ENCODE peak calls at places on chromosomes 5 and 9, in nine cellular contexts. F is A549, M is lung, W is gastrocnemius medialis, T is tibial artery, K is BJ, O is left ventricle myocardium inferior, X is GM10248, P is fibroblast of lung. A is an unnamed sample.

GRCh38 chr9:133505901-133506652 is 18.7 kb downstream of the MYMK start:
- DNase-seq in P (peak), W (no peak), F (no peak), M (peak), T (peak), X (no peak), K (no peak), O (peak), A (no peak)

GRCh38 chr9:128164332-128164885 is 4.3 kb downstream of the BBLN start:
- DNase-seq in W (no peak), F (no peak), P (peak), T (no peak), O (no peak), K (no peak), M (no peak), X (no peak), A (no peak)

GRCh38 chr9:17116400-17116837 is 18.4 kb upstream of the CNTLN start:
- DNase-seq in K (no peak), P (peak), O (no peak), T (no peak), F (peak), M (no peak), X (no peak), W (no peak), A (no peak)

GRCh38 chr9:72586388-72587160 is 65.2 kb downstream of the TMC1 start:
- DNase-seq in O (no peak), P (peak), F (peak), M (peak), X (no peak), T (peak), W (no peak), K (peak), A (no peak)

GRCh38 chr9:133737071-133737773 is 930 bp downstream of the SARDH start:
- DNase-seq in K (no peak), P (no peak), W (no peak), X (no peak), T (no peak), M (no peak), O (no peak), F (no peak), A (no peak)

GRCh38 chr9:109335929-109336328 is 15.1 kb upstream of the EPB41L4B start:
- DNase-seq in T (no peak), W (no peak), M (no peak), K (no peak), P (no peak), O (no peak), F (no peak), X (no peak), A (no peak)

GRCh38 chr5:179618923-179619554 is 4.4 kb downstream of the HNRNPH1 start:
- DNase-seq in X (no peak), M (no peak), T (peak), K (no peak), W (no peak), O (no peak), F (no peak), P (no peak), A (no peak)

GRCh38 chr5:120447706-120448239 is 16.3 kb upstream of the PRR16 start:
- DNase-seq in W (no peak), P (peak), F (no peak), K (no peak), O (no peak), T (no peak), M (no peak), X (no peak), A (no peak)

GRCh38 chr5:91146905-91147600 is 236.1 kb downstream of the ARRDC3 start:
- DNase-seq in K (peak), W (no peak), P (peak), M (no peak), X (no peak), F (no peak), T (no peak), O (no peak), A (no peak)

GRCh38 chr9:126528111-126528510 is 85.6 kb upstream of the LMX1B start:
- DNase-seq in W (no peak), F (no peak), K (no peak), O (no peak), M (no peak), T (no peak), P (no peak), X (no peak), A (no peak)

GRCh38 chr5:110918683-110919082 is 152.8 kb upstream of the TSLP start:
- DNase-seq in P (no peak), F (no peak), M (no peak), T (no peak), W (no peak), K (no peak), X (no peak), O (no peak), A (no peak)

GRCh38 chr5:177479774-177480173 is 6.3 kb upstream of the DBN1 start:
- DNase-seq in M (no peak), K (no peak), X (no peak), P (peak), W (no peak), O (no peak), T (no peak), F (no peak), A (no peak)

GRCh38 chr5:106089073-106089472 is 1581.7 kb downstream of the EFNA5 start:
- DNase-seq in X (no peak), M (no peak), T (no peak), K (no peak), W (no peak), F (no peak), P (no peak), O (no peak), A (no peak)

GRCh38 chr9:34335376-34335775 is 6.0 kb downstream of the NUDT2 start:
- DNase-seq in P (no peak), F (no peak), O (no peak), M (no peak), T (no peak), X (no peak), K (no peak), W (no peak), A (no peak)

GRCh38 chr5:149956685-149957084 is 3.9 kb upstream of the SLC26A2 start:
- DNase-seq in T (no peak), K (peak), X (no peak), F (no peak), P (no peak), O (no peak), M (no peak), W (no peak), A (no peak)

GRCh38 chr5:37641933-37642332 is 197.9 kb downstream of the GDNF start:
- DNase-seq in X (no peak), O (no peak), T (no peak), K (no peak), W (no peak), M (no peak), F (no peak), P (no peak), A (no peak)

GRCh38 chr9:104863180-104863883 is 64.6 kb downstream of the ABCA1 start:
- DNase-seq in W (no peak), X (peak), P (peak), M (no peak), T (peak), K (peak), O (no peak), F (peak), A (peak)

GRCh38 chr5:62578540-62578939 is at the start of gene LRRC70:
- DNase-seq in W (no peak), K (no peak), T (no peak), X (peak), M (no peak), F (peak), O (no peak), P (peak), A (no peak)

GRCh38 chr5:1651971-1652872 is 128.5 kb upstream of the LPCAT1 start:
- DNase-seq in K (no peak), F (no peak), P (no peak), M (no peak), O (no peak), W (no peak), X (no peak), T (no peak), A (no peak)

GRCh38 chr5:98585661-98586310 is 187.7 kb upstream of the RGMB start:
- DNase-seq in X (no peak), K (no peak), W (no peak), F (no peak), T (no peak), P (peak), O (no peak), M (no peak), A (no peak)

GRCh38 chr9:132006657-132007370 is 72.9 kb downstream of the MED27 start:
- DNase-seq in W (no peak), X (peak), F (no peak), O (no peak), T (no peak), K (no peak), M (no peak), P (peak), A (no peak)

GRCh38 chr9:133238851-133239532 is 29.9 kb upstream of the OBP2B start:
- DNase-seq in P (peak), F (peak), O (peak), T (peak), W (no peak), X (peak), K (no peak), M (peak), A (peak)

GRCh38 chr5:54412913-54413312 is 42.6 kb upstream of the HSPB3 start:
- DNase-seq in K (no peak), M (no peak), T (no peak), O (no peak), P (no peak), X (no peak), W (no peak), F (no peak), A (no peak)

GRCh38 chr5:11504083-11504785 is 400.0 kb downstream of the CTNND2 start:
- DNase-seq in O (no peak), P (peak), T (no peak), M (no peak), F (no peak), K (no peak), X (no peak), W (no peak), A (no peak)

GRCh38 chr9:134783699-134784039 is 96.9 kb upstream of the FCN2 start:
- DNase-seq in P (no peak), M (peak), O (peak), X (no peak), F (no peak), W (peak), K (no peak), T (peak), A (no peak)

GRCh38 chr9:134260801-134261200 is 65.5 kb upstream of the RXRA start:
- DNase-seq in X (no peak), K (no peak), T (no peak), W (no peak), F (no peak), O (no peak), P (no peak), M (no peak), A (no peak)

GRCh38 chr5:157955541-157956172 is 96.7 kb upstream of the CLINT1 start:
- DNase-seq in X (no peak), T (no peak), O (no peak), P (peak), F (no peak), W (no peak), M (no peak), K (no peak), A (no peak)

GRCh38 chr5:126449751-126450271 is 26.6 kb downstream of the GRAMD2B start:
- DNase-seq in W (no peak), P (peak), K (no peak), T (no peak), X (peak), M (no peak), O (no peak), F (no peak), A (no peak)

GRCh38 chr5:152505442-152506042 is 100.5 kb upstream of the NMUR2 start:
- DNase-seq in M (peak), F (peak), O (peak), W (peak), K (no peak), T (peak), X (peak), P (peak), A (no peak)
- TF ChIP-seq CTCF in M (peak), F (peak), O (peak), W (no peak), K (peak), T (peak), X (peak), P (peak), A (peak)

DNA sequence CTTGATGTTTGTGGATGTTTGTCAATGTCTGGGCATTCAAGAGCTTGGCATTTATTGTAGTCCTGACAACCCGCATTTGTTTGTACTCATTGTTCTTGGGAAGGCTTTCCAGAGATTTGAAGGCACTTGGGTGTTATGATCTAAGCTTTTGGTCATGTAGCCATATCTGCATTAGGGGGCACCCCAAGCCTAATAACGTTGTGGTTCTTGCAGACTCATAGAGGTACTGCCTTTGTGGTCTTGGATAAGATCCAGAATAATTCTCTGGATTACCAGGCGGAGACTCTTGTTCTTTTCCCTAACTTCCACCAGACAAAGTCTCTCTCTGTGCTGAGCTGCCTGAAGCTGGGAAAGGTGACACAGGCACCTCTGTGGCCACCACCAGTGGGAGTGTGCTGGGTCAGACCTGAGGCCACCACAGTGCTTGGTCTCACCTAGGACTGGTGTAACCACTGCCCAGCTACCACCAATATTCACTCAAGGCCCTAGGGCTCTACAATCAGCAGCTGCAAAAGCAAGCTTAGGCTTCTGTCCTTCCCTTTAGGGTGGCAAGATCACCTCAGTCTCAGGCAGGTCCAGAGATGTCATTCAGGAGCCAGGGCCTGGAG is 144.4 kb upstream of the TAS2R1 start:
- DNase-seq in T (no peak), X (no peak), W (no peak), O (no peak), F (peak), M (no peak), K (no peak), P (peak), A (no peak)
- TF ChIP-seq CTCF in T (no peak), X (no peak), W (no peak), O (peak), F (no peak), M (no peak), K (peak), P (peak), A (peak)

GRCh38 chr9:76161103-76161502 is 233.1 kb downstream of the RFK start:
- DNase-seq in X (no peak), P (no peak), F (no peak), M (no peak), O (no peak), W (no peak), K (no peak), T (no peak), A (no peak)
- TF ChIP-seq CTCF in X (no peak), P (no peak), F (no peak), M (no peak), O (no peak), W (no peak), K (no peak), T (no peak), A (no peak)

GRCh38 chr9:88187631-88188030 is 49.4 kb upstream of the SPATA31C2 start:
- DNase-seq in K (no peak), W (no peak), O (no peak), X (no peak), M (no peak), F (no peak), T (no peak), P (no peak), A (no peak)
- TF ChIP-seq CTCF in K (no peak), W (no peak), O (no peak), X (no peak), M (no peak), F (no peak), T (no peak), P (no peak), A (no peak)

GRCh38 chr9:135961811-135962695 is 880 bp upstream of the UBAC1 start:
- DNase-seq in T (no peak), W (no peak), K (no peak), M (no peak), P (no peak), O (no peak), X (no peak), F (no peak), A (no peak)

GRCh38 chr9:135960328-135961276 is 571 bp downstream of the UBAC1 start:
- DNase-seq in O (no peak), K (no peak), P (no peak), W (no peak), F (no peak), T (no peak), M (no peak), X (no peak), A (no peak)

GRCh38 chr9:135962696-135963307 is 1.6 kb upstream of the UBAC1 start:
- DNase-seq in W (no peak), K (no peak), M (no peak), F (no peak), T (no peak), P (no peak), X (no peak), O (no peak), A (no peak)

GRCh38 chr9:135959814-135960213 is 1.4 kb downstream of the UBAC1 start:
- DNase-seq in P (no peak), M (no peak), X (no peak), W (peak), F (no peak), O (no peak), T (no peak), K (no peak), A (no peak)

DNA sequence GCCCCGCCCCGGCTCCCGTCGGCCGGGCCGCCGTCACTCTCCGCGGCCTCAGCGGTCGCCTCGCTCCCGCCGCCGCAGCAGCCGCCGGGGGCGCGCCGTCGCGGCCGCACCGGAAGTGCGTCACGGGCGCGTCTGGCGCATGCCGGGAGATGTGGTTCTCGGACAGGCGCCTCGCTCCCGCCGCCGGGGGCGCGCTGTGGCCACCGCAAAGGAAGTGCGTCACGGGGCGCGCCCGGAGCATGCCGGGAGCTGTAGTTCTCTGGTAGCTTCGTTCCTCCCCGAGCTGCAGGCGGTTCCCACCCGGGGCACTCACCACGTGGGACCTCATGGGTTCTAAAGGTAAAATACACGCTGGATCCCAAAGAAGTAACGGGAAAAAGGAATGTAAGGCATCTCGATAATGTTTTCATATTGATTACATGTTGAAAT is at the start of gene UBAC1:
- DNase-seq in K (peak), F (peak), O (peak), M (peak), W (peak), X (peak), P (peak), T (peak), A (peak)
- TF ChIP-seq CTCF in K (peak), F (peak), O (peak), M (peak), W (peak), X (no peak), P (peak), T (peak), A (peak)

GRCh38 chr5:78367318-78367991 is 7.0 kb downstream of the SCAMP1 start:
- DNase-seq in X (peak), W (no peak), K (no peak), T (no peak), O (no peak), M (no peak), P (no peak), F (peak), A (no peak)
- TF ChIP-seq CTCF in X (peak), W (no peak), K (no peak), T (no peak), O (no peak), M (no peak), P (no peak), F (no peak), A (no peak)

GRCh38 chr5:141223112-141223783 is at the start of gene PCDHB14:
- DNase-seq in O (no peak), F (peak), M (no peak), K (no peak), W (no peak), X (no peak), T (no peak), P (peak), A (no peak)
- TF ChIP-seq CTCF in O (no peak), F (peak), M (no peak), K (peak), W (no peak), X (no peak), T (no peak), P (no peak), A (peak)

GRCh38 chr5:79333852-79334557 is 98.1 kb downstream of the JMY start:
- DNase-seq in F (no peak), P (no peak), W (no peak), X (no peak), O (no peak), T (no peak), M (no peak), K (no peak), A (no peak)
- TF ChIP-seq CTCF in F (no peak), P (no peak), W (no peak), X (no peak), O (no peak), T (no peak), M (no peak), K (no peak), A (no peak)

A was measured in D721Med.